ENCODE peak calls at places on chromosomes 11 and 22, in eight cellular contexts. K is activated CD4-positive, CD25-positive, alpha-beta regulatory T cell treated with anti-CD3 and anti-CD28 coated beads, Interleukin-2, amount 50 U/mL, for 16 hours; H is NCI-H1417; Z is activated T-helper 1 cell treated with Interleukin-2 at 50 U/mL for 16 hours; I is T-helper 9 cell; J is C1 segment of cervical spinal cord; Y is effector memory CD4-positive, alpha-beta T cell; D is HEK293T. X is an unnamed sample.

GRCh38 chr11:65217441-65218423 is 36.0 kb downstream of the CAPN1 start:
- DNase-seq in Y (no peak), H (no peak), D (no peak), Z (no peak), I (no peak), J (no peak), K (no peak), X (no peak)

GRCh38 chr11:78386551-78386950 is 31.1 kb downstream of the GAB2 start:
- DNase-seq in D (no peak), Z (no peak), K (no peak), Y (no peak), J (no peak), I (no peak), H (no peak), X (no peak)

GRCh38 chr22:29331213-29331612 is 15.7 kb upstream of the RASL10A start:
- DNase-seq in Z (no peak), J (no peak), D (no peak), K (no peak), H (no peak), Y (no peak), I (no peak), X (no peak)

GRCh38 chr22:35341090-35341874 is 39.6 kb upstream of the HMOX1 start:
- DNase-seq in H (no peak), D (no peak), I (no peak), K (no peak), J (no peak), Z (no peak), Y (no peak), X (no peak)

GRCh38 chr11:97548280-97548679 is 1158.5 kb downstream of the JRKL start:
- DNase-seq in H (peak), Y (no peak), K (no peak), Z (no peak), D (no peak), I (no peak), J (no peak), X (no peak)

GRCh38 chr11:44943696-44944095 is 7.0 kb downstream of the TP53I11 start:
- DNase-seq in H (peak), Z (no peak), Y (no peak), D (no peak), J (no peak), I (no peak), K (no peak), X (peak)

GRCh38 chr22:45441158-45441557 is 27.7 kb downstream of the RIBC2 start:
- DNase-seq in H (peak), K (no peak), J (peak), I (no peak), Y (no peak), D (peak), Z (no peak), X (peak)

GRCh38 chr11:75164318-75164827 is 13.5 kb downstream of the SLCO2B1 start:
- DNase-seq in K (no peak), H (no peak), I (no peak), D (no peak), J (no peak), Y (no peak), Z (no peak), X (no peak)

GRCh38 chr11:69573751-69574382 is 67.1 kb upstream of the CCND1 start:
- DNase-seq in I (no peak), H (no peak), J (no peak), K (no peak), D (no peak), Y (no peak), Z (no peak), X (no peak)

GRCh38 chr11:88421530-88421929 is 84.0 kb upstream of the CTSC start:
- DNase-seq in D (no peak), Y (no peak), H (no peak), Z (no peak), I (no peak), J (no peak), K (peak), X (no peak)

GRCh38 chr11:35529971-35530495 is 4.6 kb upstream of the PAMR1 start:
- DNase-seq in J (no peak), Z (no peak), K (no peak), D (no peak), Y (no peak), I (no peak), H (no peak), X (no peak)

GRCh38 chr22:22877523-22878210 is 9.9 kb upstream of the IGLL5 start:
- DNase-seq in I (peak), D (peak), Z (peak), Y (peak), K (peak), H (peak), J (peak), X (peak)

GRCh38 chr11:117941163-117941707 is 12.0 kb upstream of the TMPRSS13 start:
- DNase-seq in K (no peak), Z (no peak), D (no peak), I (no peak), H (peak), Y (no peak), J (no peak), X (no peak)

GRCh38 chr11:110198031-110198729 is 98.2 kb downstream of the RDX start:
- DNase-seq in K (no peak), H (no peak), D (no peak), Z (no peak), I (no peak), J (no peak), Y (no peak), X (no peak)

GRCh38 chr11:34185926-34186841 is 80.8 kb downstream of the NAT10 start:
- DNase-seq in Z (no peak), J (no peak), K (no peak), Y (no peak), I (no peak), D (no peak), H (no peak), X (no peak)

GRCh38 chr11:70304208-70304603 is 33.7 kb downstream of the PPFIA1 start:
- DNase-seq in J (no peak), D (no peak), Z (no peak), K (no peak), Y (no peak), H (no peak), I (no peak), X (no peak)

GRCh38 chr11:128904872-128905344 is 13.8 kb downstream of the KCNJ5 start:
- DNase-seq in J (no peak), H (peak), Z (no peak), I (no peak), Y (no peak), K (no peak), D (peak), X (peak)

GRCh38 chr11:1226981-1227550 is 4.2 kb downstream of the MUC5B start:
- DNase-seq in I (no peak), D (peak), H (no peak), J (no peak), Z (no peak), K (no peak), Y (no peak), X (no peak)

GRCh38 chr11:102237096-102237735 is 80.1 kb upstream of the BIRC3 start:
- DNase-seq in K (no peak), Y (no peak), J (no peak), H (no peak), D (no peak), Z (no peak), I (no peak), X (no peak)

GRCh38 chr11:65827774-65828156 is 6.0 kb upstream of the SNX32 start:
- DNase-seq in D (no peak), J (no peak), K (no peak), H (no peak), Y (no peak), I (no peak), Z (no peak), X (no peak)

GRCh38 chr11:106202935-106203620 is 125.6 kb downstream of the AASDHPPT start:
- DNase-seq in I (no peak), Y (no peak), K (no peak), Z (no peak), J (no peak), D (no peak), H (no peak), X (no peak)

GRCh38 chr11:79493555-79494171 is 52.8 kb upstream of the TENM4 start:
- DNase-seq in D (peak), I (peak), H (peak), K (peak), J (peak), Z (no peak), Y (no peak), X (peak)

GRCh38 chr11:130522284-130522961 is 74.0 kb downstream of the ADAMTS15 start:
- DNase-seq in J (no peak), D (peak), K (no peak), H (no peak), Z (no peak), I (no peak), Y (no peak), X (no peak)

GRCh38 chr22:35781898-35782297 is 64.2 kb downstream of the APOL5 start:
- DNase-seq in J (no peak), H (no peak), K (no peak), D (no peak), I (no peak), Y (no peak), Z (no peak), X (no peak)

GRCh38 chr11:121741954-121742361 is 289.2 kb upstream of the SORL1-AS1 start:
- DNase-seq in J (peak), K (no peak), I (no peak), Y (no peak), D (no peak), H (no peak), Z (no peak), X (no peak)

GRCh38 chr22:44404341-44405020 is 91.7 kb upstream of the SHISAL1 start:
- DNase-seq in H (no peak), I (no peak), Y (no peak), J (no peak), Z (no peak), K (no peak), D (no peak), X (no peak)

GRCh38 chr11:117128289-117128688 is 15.8 kb upstream of the PAFAH1B2 start:
- DNase-seq in J (no peak), I (no peak), D (no peak), H (no peak), K (no peak), Y (no peak), Z (no peak), X (no peak)

GRCh38 chr11:36711104-36711825 is 113.2 kb upstream of the RAG2 start:
- DNase-seq in Z (no peak), K (no peak), H (no peak), I (no peak), J (no peak), D (no peak), Y (no peak), X (no peak)

GRCh38 chr11:79437274-79437980 is 3.4 kb downstream of the TENM4 start:
- DNase-seq in D (peak), J (peak), Z (no peak), K (no peak), I (no peak), H (peak), Y (no peak), X (no peak)

GRCh38 chr11:3920148-3920852 is 64.8 kb downstream of the STIM1 start:
- DNase-seq in Y (peak), Z (peak), K (peak), J (no peak), D (no peak), H (no peak), I (peak), X (no peak)

GRCh38 chr22:50315289-50316113 is 8.1 kb upstream of the PLXNB2 start:
- DNase-seq in J (no peak), Z (no peak), I (no peak), Y (no peak), K (no peak), H (no peak), D (no peak), X (no peak)

GRCh38 chr11:110096369-110096976 is 3.3 kb downstream of the ZC3H12C start:
- DNase-seq in Y (no peak), I (no peak), K (no peak), H (no peak), Z (no peak), J (no peak), D (no peak), X (no peak)

GRCh38 chr22:36415415-36416168 is 27.8 kb upstream of the MYH9 start:
- DNase-seq in I (no peak), D (no peak), K (no peak), Y (no peak), H (no peak), Z (no peak), J (no peak), X (no peak)

GRCh38 chr11:120057595-120058581 is 80.0 kb downstream of the TRIM29 start:
- DNase-seq in Y (no peak), J (no peak), K (no peak), I (no peak), D (no peak), Z (no peak), H (no peak), X (peak)

GRCh38 chr11:66187453-66187852 is 81.0 kb upstream of the RAB1B start:
- DNase-seq in Z (no peak), J (no peak), Y (no peak), D (no peak), H (no peak), K (no peak), I (no peak), X (no peak)

X was measured in DMS153.